ENCODE peak calls at places on chromosome 18, in eight cellular contexts. H, P, L, E, K, C, A and V are unnamed samples.
A peak's percentile ranks its signal among the peaks of the same experiment; 100 is the strongest.

GRCh38 chr18:32183503-32183902 is 6.3 kb upstream of the MEP1B start:
- DNase-seq in H (no peak), P (no peak), L (no peak), E (no peak), K (no peak), C (no peak), A (no peak), V (no peak)

GRCh38 chr18:49618741-49619392 is 57.0 kb downstream of the LIPG start:
- DNase-seq in H (no peak), P (no peak), L (peak; percentile 57), E (no peak), K (no peak), C (no peak), A (no peak), V (no peak)

GRCh38 chr18:8794133-8794986 is 89.0 kb downstream of the MTCL1 start:
- DNase-seq in H (no peak), P (no peak), L (peak; percentile 12), E (no peak), K (no peak), C (peak; percentile 18), A (no peak), V (no peak)

GRCh38 chr18:48832961-48833700 is 117.6 kb downstream of the SMAD7 start:
- DNase-seq in H (peak; percentile 94), P (peak; percentile 68), L (peak; percentile 74), E (no peak), K (peak; percentile 45), C (peak; percentile 76), A (peak; percentile 82), V (peak; percentile 46)

GRCh38 chr18:39945076-39945475 is 2010.0 kb upstream of the PIK3C3 start:
- DNase-seq in H (no peak), P (no peak), L (no peak), E (no peak), K (no peak), C (no peak), A (no peak), V (no peak)

GRCh38 chr18:75489493-75490190 is 62.1 kb upstream of the SMIM21 start:
- DNase-seq in H (no peak), P (no peak), L (peak; percentile 93), E (peak; percentile 85), K (no peak), C (peak; percentile 83), A (no peak), V (no peak)

GRCh38 chr18:23683671-23684070 is 5.6 kb upstream of the LAMA3 start:
- DNase-seq in H (no peak), P (no peak), L (peak; percentile 32), E (no peak), K (no peak), C (no peak), A (peak; percentile 40), V (no peak)

GRCh38 chr18:68342039-68342659 is 372.8 kb downstream of the TMX3 start:
- DNase-seq in H (no peak), P (no peak), L (no peak), E (no peak), K (no peak), C (no peak), A (no peak), V (no peak)

GRCh38 chr18:59929621-59930295 is 30.0 kb downstream of the PMAIP1 start:
- DNase-seq in H (no peak), P (no peak), L (no peak), E (no peak), K (no peak), C (no peak), A (no peak), V (no peak)

GRCh38 chr18:48905541-48905940 is 45.2 kb downstream of the SMAD7 start:
- DNase-seq in H (no peak), P (no peak), L (no peak), E (no peak), K (no peak), C (no peak), A (no peak), V (no peak)

GRCh38 chr18:24369420-24369819 is 28.2 kb downstream of the OSBPL1A start:
- DNase-seq in H (no peak), P (no peak), L (no peak), E (no peak), K (no peak), C (no peak), A (no peak), V (peak; percentile 20)

GRCh38 chr18:44626807-44627206 is 53.9 kb upstream of the SETBP1 start:
- DNase-seq in H (no peak), P (no peak), L (peak; percentile 6), E (no peak), K (no peak), C (no peak), A (no peak), V (no peak)

GRCh38 chr18:2970762-2971659 is 41.9 kb downstream of the LPIN2 start:
- DNase-seq in H (no peak), P (no peak), L (no peak), E (no peak), K (no peak), C (no peak), A (peak; percentile 57), V (no peak)

GRCh38 chr18:10850828-10851227 is 298.5 kb downstream of the PIEZO2 start:
- DNase-seq in H (no peak), P (no peak), L (peak; percentile 63), E (no peak), K (no peak), C (no peak), A (no peak), V (no peak)

GRCh38 chr18:35933982-35934381 is 38.5 kb upstream of the RMP24 start:
- DNase-seq in H (no peak), P (no peak), L (no peak), E (no peak), K (no peak), C (peak; percentile 34), A (no peak), V (no peak)

GRCh38 chr18:10402876-10403559 is 51.4 kb upstream of the APCDD1 start:
- DNase-seq in H (no peak), P (no peak), L (no peak), E (no peak), K (no peak), C (no peak), A (no peak), V (no peak)

GRCh38 chr18:62584241-62585120 is 61.7 kb downstream of the ZCCHC2 start:
- DNase-seq in H (peak; percentile 90), P (peak; percentile 84), L (peak; percentile 94), E (peak; percentile 78), K (peak; percentile 83), C (peak; percentile 88), A (peak; percentile 76), V (peak; percentile 75)

GRCh38 chr18:53887447-53887846 is 337.0 kb downstream of the MBD2 start:
- DNase-seq in H (no peak), P (no peak), L (peak; percentile 12), E (no peak), K (no peak), C (no peak), A (no peak), V (no peak)

GRCh38 chr18:74116628-74117554 is 30.7 kb downstream of the FBXO15 start:
- DNase-seq in H (no peak), P (no peak), L (peak; percentile 60), E (peak; percentile 26), K (no peak), C (peak; percentile 6), A (no peak), V (no peak)

GRCh38 chr18:70158992-70159717 is 46.3 kb downstream of the RTTN start:
- DNase-seq in H (no peak), P (no peak), L (no peak), E (no peak), K (no peak), C (no peak), A (no peak), V (no peak)

GRCh38 chr18:31950620-31951019 is 7.7 kb upstream of the TRAPPC8 start:
- DNase-seq in H (no peak), P (no peak), L (no peak), E (no peak), K (no peak), C (no peak), A (no peak), V (no peak)

GRCh38 chr18:43571078-43571689 is 293.9 kb upstream of the SYT4 start:
- DNase-seq in H (no peak), P (no peak), L (peak; percentile 69), E (peak; percentile 11), K (peak; percentile 45), C (peak; percentile 16), A (no peak), V (no peak)

DNA sequence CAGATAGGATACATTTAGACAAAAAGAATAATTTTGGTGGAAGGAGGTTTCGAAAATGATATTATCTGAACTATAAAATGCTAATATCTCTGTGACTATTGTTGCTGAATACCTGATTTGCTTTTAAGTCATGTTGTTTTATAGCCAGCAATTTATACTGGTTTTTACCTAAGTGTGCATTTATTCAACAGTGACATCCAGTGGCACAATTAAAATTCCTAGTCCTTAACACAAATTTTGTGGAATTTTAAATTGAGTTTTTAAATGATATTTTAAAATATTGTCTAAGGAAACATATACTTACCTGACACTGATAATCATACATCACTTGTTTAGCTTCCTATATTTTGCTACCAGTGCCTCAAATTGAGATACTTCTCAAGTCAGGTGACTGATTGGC is 144.8 kb downstream of the ARHGAP28 start:
- DNase-seq in H (no peak), P (no peak), L (peak; percentile 29), E (no peak), K (no peak), C (no peak), A (no peak), V (no peak)
- TF ChIP-seq CTCF in H (no peak), P (peak; percentile 31), L (peak; percentile 18), E (no peak), K (no peak), C (no peak), A (no peak), V (no peak)

GRCh38 chr18:37902344-37902743 is 336.7 kb upstream of the CELF4 start:
- DNase-seq in H (no peak), P (no peak), L (no peak), E (no peak), K (no peak), C (no peak), A (no peak), V (no peak)
- H3K27ac ChIP-seq in H (no peak overlapping the region), P (no peak overlapping the region), L (no peak overlapping the region), E (no peak overlapping the region), K (no peak overlapping the region), C (no peak overlapping the region), A (no peak overlapping the region), V (no peak overlapping the region)

GRCh38 chr18:500230-500555 is 308 bp downstream of the COLEC12 start:
- DNase-seq in H (no peak), P (no peak), L (peak; percentile 63), E (no peak), K (no peak), C (no peak), A (no peak), V (no peak)
- TF ChIP-seq CTCF in H (no peak), P (no peak), L (peak; percentile 26), E (no peak), K (no peak), C (no peak), A (no peak), V (no peak)

DNA sequence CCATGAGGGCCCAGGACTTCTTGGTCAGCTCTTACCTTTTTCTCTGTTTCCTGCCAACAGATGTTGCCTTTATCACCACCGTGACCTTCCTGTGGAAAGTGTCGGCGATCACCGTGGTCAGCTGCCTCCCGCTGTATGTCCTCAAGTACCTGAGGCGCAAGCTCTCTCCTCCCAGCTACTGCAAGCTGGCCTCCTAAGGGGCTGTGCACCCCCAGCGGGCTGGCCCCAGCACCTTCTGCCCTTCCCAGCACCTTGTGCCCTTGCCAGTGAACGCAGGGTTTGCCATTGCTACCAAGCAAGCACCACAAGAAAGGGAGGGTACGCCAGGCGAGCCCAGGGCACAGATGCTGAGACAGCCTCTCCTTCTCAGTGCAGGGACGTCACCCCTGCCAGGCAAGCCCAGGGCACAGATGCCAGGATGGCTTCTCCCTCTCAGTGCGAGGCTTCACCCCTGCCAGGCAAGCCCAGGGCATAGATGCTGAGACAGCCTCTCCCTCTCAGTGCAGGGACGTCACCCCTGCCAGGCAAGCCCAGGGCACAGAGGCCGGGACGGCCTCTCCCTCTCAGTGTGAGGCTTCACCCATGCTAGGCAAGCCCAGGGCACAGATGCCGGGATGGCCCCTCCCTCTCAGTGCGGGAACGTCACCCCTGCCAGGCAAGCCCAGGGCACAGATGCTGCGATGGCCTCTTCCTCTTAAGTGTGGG is 18.4 kb upstream of the NFATC1 start:
- DNase-seq in H (peak; percentile 64), P (peak; percentile 61), L (no peak), E (no peak), K (no peak), C (no peak), A (no peak), V (no peak)
- H3K27ac ChIP-seq in H (no peak overlapping the region), P (no peak overlapping the region), L (no peak overlapping the region), E (no peak overlapping the region), K (no peak overlapping the region), C (no peak overlapping the region), A (no peak overlapping the region), V (no peak overlapping the region)